ENCODE peak calls at places on chromosomes 11 and 22, in five cellular contexts. Q is DND-41, S is transverse colon, G is lower lobe of right lung, T is neural progenitor cell. E is an unnamed sample.
A peak's percentile ranks its signal among the peaks of the same experiment; 100 is the strongest.

GRCh38 chr11:34302046-34302921 is 55.5 kb downstream of the ABTB2 start:
- DNase-seq in G (no peak), S (no peak), Q (no peak), T (no peak), E (no peak)

GRCh38 chr11:45909594-45910475 is 2.8 kb upstream of the FREY1 start:
- DNase-seq in Q (no peak), S (no peak), T (no peak), G (no peak), E (no peak)

GRCh38 chr11:94557391-94557790 is 9.8 kb upstream of the PIWIL4 start:
- DNase-seq in T (no peak), Q (no peak), S (no peak), G (no peak), E (no peak)

GRCh38 chr11:88016392-88017020 is 158.7 kb downstream of the RAB38 start:
- DNase-seq in S (peak; percentile 69), T (peak; percentile 75), Q (peak; percentile 71), G (no peak), E (peak; percentile 89)

GRCh38 chr11:79461144-79461543 is 20.3 kb upstream of the TENM4 start:
- DNase-seq in G (no peak), T (peak; percentile 64), Q (no peak), S (no peak), E (no peak)

GRCh38 chr22:45127866-45128265 is 35.9 kb upstream of the NUP50 start:
- DNase-seq in Q (no peak), G (no peak), T (no peak), S (no peak), E (no peak)

GRCh38 chr22:43230983-43231723 is 44.2 kb upstream of the TTLL12 start:
- DNase-seq in T (peak; percentile 89), S (peak; percentile 54), G (peak; percentile 67), Q (peak; percentile 73), E (peak; percentile 69)

GRCh38 chr22:46991666-46992065 is 229.2 kb downstream of the TBC1D22A start:
- DNase-seq in G (no peak), S (no peak), Q (no peak), T (no peak), E (no peak)

GRCh38 chr22:24146791-24147353 is 34.4 kb upstream of the SUSD2 start:
- DNase-seq in Q (no peak), T (peak; percentile 16), G (no peak), S (peak; percentile 42), E (peak; percentile 58)

GRCh38 chr11:1138053-1138452 is 19.7 kb upstream of the MUC5AC start:
- DNase-seq in S (no peak), G (no peak), T (no peak), Q (no peak), E (no peak)

GRCh38 chr22:24521791-24522245 is 26.7 kb downstream of the UPB1 start:
- DNase-seq in S (peak; percentile 68), Q (peak; percentile 38), T (peak; percentile 75), G (peak; percentile 76), E (peak; percentile 57)

GRCh38 chr22:17949926-17950473 is 74.4 kb downstream of the MICAL3 start:
- DNase-seq in G (no peak), S (no peak), T (no peak), Q (no peak), E (no peak)

GRCh38 chr22:35301370-35301874 is 1.7 kb downstream of the TOM1 start:
- DNase-seq in T (no peak), Q (no peak), G (peak; percentile 77), S (peak; percentile 39), E (no peak)

GRCh38 chr11:13644997-13645667 is 23.3 kb upstream of the FAR1 start:
- DNase-seq in G (no peak), Q (no peak), S (no peak), T (no peak), E (peak; percentile 29)

GRCh38 chr11:62269654-62270278 is at the start of gene SCGB2A2:
- DNase-seq in Q (no peak), G (no peak), S (no peak), T (no peak), E (no peak)

GRCh38 chr11:3880724-3881123 is 25.3 kb downstream of the STIM1 start:
- DNase-seq in T (no peak), Q (no peak), G (no peak), S (no peak), E (no peak)

GRCh38 chr22:23067023-23067650 is 3.2 kb upstream of the GNAZ start:
- DNase-seq in S (peak; percentile 3), Q (no peak), T (no peak), G (peak; percentile 32), E (peak; percentile 10)

GRCh38 chr11:117437041-117437790 is 109.6 kb downstream of the CEP164 start:
- DNase-seq in G (no peak), S (no peak), T (no peak), Q (no peak), E (no peak)
- H3K4me3 ChIP-seq in G (no peak overlapping the region), S (no peak overlapping the region), T (no peak overlapping the region), Q (no peak overlapping the region), E (no peak overlapping the region)

GRCh38 chr22:38997518-38997917 is 15.4 kb downstream of the APOBEC3B start:
- DNase-seq in T (no peak), S (no peak), G (no peak), Q (no peak), E (no peak)

DNA sequence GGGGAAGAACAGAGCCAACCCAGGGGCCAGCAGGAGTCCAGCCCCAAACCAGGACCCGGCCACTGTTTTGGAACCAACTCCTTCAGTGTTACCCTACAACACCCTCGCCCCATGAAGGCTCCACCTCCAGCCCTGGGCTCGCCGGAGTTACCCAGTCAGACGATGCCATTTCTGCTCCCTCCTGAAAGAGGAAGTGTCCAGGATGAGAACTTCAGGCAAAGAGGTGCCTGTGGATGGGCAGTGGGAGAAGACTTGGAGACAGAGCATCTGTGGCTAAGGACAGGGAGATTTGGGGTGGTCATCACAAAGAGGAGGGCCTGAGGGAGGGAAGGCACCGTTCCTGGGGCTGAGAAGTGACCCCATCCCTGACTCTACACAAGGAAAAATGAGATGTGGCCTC is 14.0 kb downstream of the APOBEC3B start:
- DNase-seq in T (no peak), Q (no peak), G (no peak), S (no peak), E (no peak)
- H3K4me3 ChIP-seq in T (no peak overlapping the region), Q (no peak overlapping the region), G (no peak overlapping the region), S (no peak overlapping the region), E (no peak overlapping the region)

GRCh38 chr22:50192056-50192824 is 6.5 kb downstream of the TRABD start:
- DNase-seq in S (no peak), T (no peak), Q (no peak), G (no peak), E (peak; percentile 57)
- H3K4me3 ChIP-seq in S (no peak overlapping the region), T (no peak overlapping the region), Q (peak overlapping the region; percentile 22), G (no peak overlapping the region), E (no peak overlapping the region)

DNA sequence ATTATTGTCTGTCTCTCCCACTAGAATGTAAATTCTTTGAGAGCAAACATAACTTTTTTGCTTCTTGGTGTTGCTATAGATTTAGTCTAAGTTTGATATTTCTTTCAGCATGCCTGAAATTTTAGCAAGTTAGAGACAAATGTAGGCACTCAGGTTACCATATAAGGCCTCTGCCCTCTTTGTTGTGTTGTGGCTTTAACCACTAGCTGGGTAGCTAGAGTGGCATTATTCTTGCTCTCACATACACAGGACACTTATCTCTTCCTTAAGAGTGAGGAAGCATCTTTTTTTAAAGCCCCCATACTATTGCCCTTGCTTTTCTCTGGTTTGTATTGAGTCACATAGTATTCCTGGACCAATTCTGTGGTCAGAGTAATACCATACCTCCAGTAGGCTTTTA is 11.2 kb downstream of the ZBED5 start:
- DNase-seq in S (no peak), T (no peak), Q (no peak), G (no peak), E (no peak)
- H3K4me3 ChIP-seq in S (no peak overlapping the region), T (no peak overlapping the region), Q (no peak overlapping the region), G (no peak overlapping the region), E (no peak overlapping the region)

DNA sequence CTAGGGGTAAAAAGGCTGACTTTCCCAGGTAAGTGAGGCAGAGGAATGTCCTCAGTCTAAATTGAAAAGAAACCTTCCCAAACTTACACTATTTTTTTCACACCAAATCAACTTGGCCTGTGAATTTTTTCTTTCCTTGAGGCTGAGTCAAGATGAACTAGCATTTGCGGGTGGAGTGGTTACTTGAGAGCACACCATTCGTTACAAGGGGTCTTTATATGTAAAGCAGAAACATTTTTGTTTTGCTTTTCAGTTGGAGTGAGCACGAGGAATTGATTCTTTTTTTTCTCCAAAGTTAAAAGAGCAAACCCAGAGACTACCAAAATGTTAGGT is 36.4 kb downstream of the MAML2 start:
- DNase-seq in T (no peak), G (no peak), S (no peak), Q (no peak), E (no peak)
- H3K4me3 ChIP-seq in T (peak overlapping the region; percentile 13), G (peak overlapping the region; percentile 20), S (no peak overlapping the region), Q (no peak overlapping the region), E (no peak overlapping the region)